ENCODE peak calls at places on chromosomes 7 and 10, in nine cellular contexts. C, A, W, F, Q, E, J, Z and S are unnamed samples.
A peak's percentile ranks its signal among the peaks of the same experiment; 100 is the strongest.

GRCh38 chr10:51092402-51092801 is 18.1 kb downstream of the PRKG1 start:
- DNase-seq in C (no peak), A (no peak), W (no peak), F (peak; percentile 42), Q (no peak), E (no peak), J (no peak), Z (no peak), S (no peak)

GRCh38 chr10:11551915-11552602 is 59.4 kb downstream of the USP6NL start:
- DNase-seq in C (no peak), A (peak; percentile 97), W (no peak), F (no peak), Q (no peak), E (no peak), J (no peak), Z (no peak), S (peak; percentile 95)

GRCh38 chr7:44052771-44053365 is 8.4 kb downstream of the DBNL start:
- DNase-seq in C (no peak), A (no peak), W (no peak), F (no peak), Q (no peak), E (no peak), J (no peak), Z (no peak), S (no peak)

GRCh38 chr7:42238709-42239395 is 1.8 kb upstream of the GLI3 start:
- DNase-seq in C (no peak), A (peak; percentile 94), W (no peak), F (peak; percentile 18), Q (no peak), E (no peak), J (peak; percentile 67), Z (peak; percentile 81), S (peak; percentile 48)

GRCh38 chr10:6588082-6588481 is 8.0 kb upstream of the PRKCQ start:
- DNase-seq in C (no peak), A (no peak), W (no peak), F (no peak), Q (no peak), E (no peak), J (no peak), Z (no peak), S (no peak)

GRCh38 chr7:46468753-46469356 is 547.8 kb upstream of the IGFBP3 start:
- DNase-seq in C (peak; percentile 29), A (peak; percentile 27), W (no peak), F (no peak), Q (peak; percentile 60), E (no peak), J (peak; percentile 53), Z (no peak), S (peak; percentile 13)

GRCh38 chr10:68406815-68407585 is at the start of gene RUFY2:
- DNase-seq in C (peak; percentile 96), A (peak; percentile 80), W (peak; percentile 58), F (peak; percentile 74), Q (peak; percentile 86), E (peak; percentile 44), J (peak; percentile 96), Z (peak; percentile 83), S (peak; percentile 87)

GRCh38 chr7:149580328-149580727 is 82.7 kb upstream of the ZNF746 start:
- DNase-seq in C (no peak), A (no peak), W (no peak), F (no peak), Q (no peak), E (no peak), J (no peak), Z (no peak), S (no peak)

GRCh38 chr7:134031835-134032617 is 95.1 kb upstream of the LRGUK start:
- DNase-seq in C (no peak), A (peak; percentile 2), W (no peak), F (no peak), Q (no peak), E (no peak), J (no peak), Z (no peak), S (no peak)

GRCh38 chr10:37819797-37820196 is 37.6 kb downstream of the ZNF248 start:
- DNase-seq in C (no peak), A (no peak), W (no peak), F (no peak), Q (no peak), E (no peak), J (no peak), Z (no peak), S (no peak)

GRCh38 chr7:2723138-2723850 is 35.3 kb downstream of the AMZ1 start:
- DNase-seq in C (no peak), A (no peak), W (no peak), F (no peak), Q (no peak), E (no peak), J (peak; percentile 41), Z (no peak), S (no peak)

GRCh38 chr10:3719024-3719843 is 65.8 kb downstream of the KLF6 start:
- DNase-seq in C (no peak), A (no peak), W (no peak), F (no peak), Q (no peak), E (no peak), J (no peak), Z (peak; percentile 58), S (no peak)

GRCh38 chr7:3955751-3956696 is 655.0 kb downstream of the SDK1 start:
- DNase-seq in C (no peak), A (peak; percentile 34), W (no peak), F (no peak), Q (no peak), E (no peak), J (no peak), Z (no peak), S (peak; percentile 91)

GRCh38 chr7:7895004-7895650 is 73.5 kb upstream of the GLCCI1 start:
- DNase-seq in C (peak; percentile 4), A (no peak), W (no peak), F (peak; percentile 64), Q (no peak), E (no peak), J (peak; percentile 46), Z (no peak), S (no peak)

GRCh38 chr10:102422586-102423129 is 2.0 kb downstream of the FBXL15 start:
- DNase-seq in C (peak; percentile 78), A (peak; percentile 81), W (no peak), F (peak; percentile 57), Q (peak; percentile 66), E (no peak), J (peak; percentile 93), Z (peak; percentile 87), S (peak; percentile 87)

GRCh38 chr10:62457598-62457997 is 83.4 kb downstream of the ZNF365 start:
- DNase-seq in C (no peak), A (no peak), W (no peak), F (no peak), Q (peak; percentile 67), E (no peak), J (no peak), Z (no peak), S (no peak)

GRCh38 chr10:42974693-42975002 is 102.2 kb upstream of the RET start:
- DNase-seq in C (no peak), A (no peak), W (no peak), F (no peak), Q (no peak), E (no peak), J (no peak), Z (no peak), S (no peak)

GRCh38 chr10:128030498-128031072 is 95.6 kb downstream of the MKI67 start:
- DNase-seq in C (no peak), A (no peak), W (no peak), F (no peak), Q (no peak), E (no peak), J (no peak), Z (no peak), S (no peak)

GRCh38 chr7:26200113-26200443 is 468 bp downstream of the HNRNPA2B1 start:
- DNase-seq in C (peak; percentile 96), A (peak; percentile 76), W (peak; percentile 57), F (peak; percentile 81), Q (peak; percentile 74), E (peak; percentile 58), J (peak; percentile 87), Z (peak; percentile 80), S (peak; percentile 62)

GRCh38 chr10:663844-664243 is 25.6 kb downstream of the DIP2C start:
- DNase-seq in C (peak; percentile 70), A (no peak), W (no peak), F (peak; percentile 95), Q (no peak), E (no peak), J (no peak), Z (no peak), S (no peak)

GRCh38 chr10:82041018-82041417 is 166.0 kb downstream of the NRG3 start:
- DNase-seq in C (no peak), A (no peak), W (no peak), F (no peak), Q (no peak), E (no peak), J (peak; percentile 43), Z (no peak), S (peak; percentile 39)

GRCh38 chr10:115164220-115164619 is 71.1 kb downstream of the ATRNL1 start:
- DNase-seq in C (no peak), A (no peak), W (no peak), F (no peak), Q (no peak), E (no peak), J (no peak), Z (no peak), S (no peak)

GRCh38 chr10:119211176-119211575 is 3.8 kb downstream of the GRK5 start:
- DNase-seq in C (no peak), A (peak; percentile 42), W (no peak), F (no peak), Q (no peak), E (no peak), J (no peak), Z (no peak), S (no peak)

GRCh38 chr7:77651544-77652162 is 44.6 kb upstream of the RSBN1L start:
- DNase-seq in C (peak; percentile 37), A (peak; percentile 47), W (no peak), F (peak; percentile 24), Q (peak; percentile 58), E (peak; percentile 25), J (no peak), Z (no peak), S (peak; percentile 45)

GRCh38 chr7:142791502-142791901 is 20.7 kb downstream of the PRSS2 start:
- DNase-seq in C (no peak), A (no peak), W (no peak), F (no peak), Q (no peak), E (no peak), J (no peak), Z (no peak), S (no peak)

GRCh38 chr7:95246935-95247370 is 77.4 kb downstream of the PON1 start:
- DNase-seq in C (peak; percentile 59), A (peak; percentile 71), W (no peak), F (peak; percentile 86), Q (peak; percentile 51), E (peak; percentile 54), J (peak; percentile 81), Z (peak; percentile 64), S (peak; percentile 73)

GRCh38 chr10:103559776-103560175 is 66.3 kb downstream of the NEURL1 start:
- DNase-seq in C (no peak), A (no peak), W (no peak), F (no peak), Q (no peak), E (no peak), J (no peak), Z (no peak), S (no peak)

GRCh38 chr7:127393370-127394058 is 1.0 kb upstream of the ZNF800 start:
- DNase-seq in C (no peak), A (peak; percentile 16), W (no peak), F (no peak), Q (no peak), E (peak; percentile 84), J (peak; percentile 59), Z (peak; percentile 17), S (peak; percentile 4)